ENCODE peak calls at places on chromosomes 3 and 15, in four cellular contexts. R, Y, Z and H are unnamed samples.
A peak's percentile ranks its signal among the peaks of the same experiment; 100 is the strongest.

GRCh38 chr3:18424862-18425640 is at the start of gene SATB1:
- DNase-seq in R (peak; percentile 70), Y (peak; percentile 32), Z (peak; percentile 25), H (peak; percentile 45)

GRCh38 chr3:69439683-69440270 is 53.9 kb upstream of the FRMD4B start:
- DNase-seq in Y (no peak), Z (peak; percentile 66), R (no peak), H (peak; percentile 60)

GRCh38 chr15:41490355-41490754 is 3.3 kb upstream of the ITPKA start:
- DNase-seq in R (no peak), Z (peak; percentile 96), Y (peak; percentile 13), H (peak; percentile 95)

GRCh38 chr3:170142373-170142772 is 39.2 kb downstream of the PHC3 start:
- DNase-seq in Y (no peak), R (no peak), Z (no peak), H (no peak)

GRCh38 chr3:129441782-129442181 is 1.8 kb downstream of the IFT122 start:
- DNase-seq in Y (no peak), R (no peak), Z (peak; percentile 71), H (peak; percentile 82)

GRCh38 chr15:35427091-35427490 is 118.9 kb downstream of the DPH6 start:
- DNase-seq in R (no peak), Y (no peak), Z (peak; percentile 94), H (peak; percentile 85)

GRCh38 chr3:194078046-194078445 is 57.9 kb upstream of the HES1 start:
- DNase-seq in Y (no peak), Z (peak; percentile 66), R (no peak), H (no peak)

GRCh38 chr3:14803101-14803980 is 15.4 kb upstream of the FGD5 start:
- DNase-seq in Z (no peak), Y (no peak), R (no peak), H (peak; percentile 91)

GRCh38 chr3:194640829-194641228 is 7.6 kb upstream of the TMEM44 start:
- DNase-seq in Z (peak; percentile 64), Y (no peak), R (no peak), H (peak; percentile 88)

GRCh38 chr3:171187706-171188290 is 161.3 kb upstream of the SLC2A2 start:
- DNase-seq in R (no peak), Y (no peak), Z (peak; percentile 69), H (peak; percentile 79)

GRCh38 chr3:128385080-128385832 is 81.4 kb downstream of the DNAJB8 start:
- DNase-seq in Z (peak; percentile 83), Y (no peak), R (no peak), H (no peak)

GRCh38 chr15:101675796-101676582 is 23.8 kb upstream of the TM2D3 start:
- DNase-seq in Z (peak; percentile 77), Y (no peak), R (no peak), H (peak; percentile 29)

GRCh38 chr3:180571831-180572578 is 30.0 kb upstream of the TTC14 start:
- DNase-seq in R (no peak), Y (no peak), Z (no peak), H (no peak)

GRCh38 chr3:64267774-64268604 is 42.7 kb upstream of the PRICKLE2 start:
- DNase-seq in R (no peak), Y (no peak), Z (peak; percentile 76), H (no peak)

GRCh38 chr3:153043729-153044314 is 118.2 kb upstream of the RAP2B start:
- DNase-seq in R (no peak), Y (no peak), Z (peak; percentile 41), H (peak; percentile 32)

GRCh38 chr3:113287111-113287817 is 75.9 kb downstream of the BOC start:
- DNase-seq in Y (no peak), R (no peak), Z (peak; percentile 70), H (peak; percentile 23)

GRCh38 chr3:64224826-64225606 is at the start of gene PRICKLE2:
- DNase-seq in Y (peak; percentile 59), R (no peak), Z (peak; percentile 94), H (peak; percentile 69)

GRCh38 chr3:109731639-109732473 is 394.5 kb upstream of the DPPA4 start:
- DNase-seq in Z (peak; percentile 87), R (peak; percentile 46), Y (no peak), H (peak; percentile 60)

GRCh38 chr15:39591141-39591895 is 10.4 kb downstream of the THBS1 start:
- DNase-seq in Z (no peak), Y (no peak), R (no peak), H (peak; percentile 65)

GRCh38 chr3:56131976-56132590 is 336.2 kb downstream of the ERC2 start:
- DNase-seq in Z (peak; percentile 97), R (no peak), Y (no peak), H (no peak)

GRCh38 chr3:60064210-60065178 is 1014.7 kb upstream of the CFAP20DC start:
- DNase-seq in R (no peak), Y (no peak), Z (peak; percentile 29), H (no peak)

GRCh38 chr3:46113608-46114007 is 86.3 kb upstream of the XCR1 start:
- DNase-seq in R (no peak), Z (no peak), Y (no peak), H (no peak)

GRCh38 chr3:31565288-31565687 is 32.6 kb downstream of the STT3B start:
- DNase-seq in Z (peak; percentile 24), Y (no peak), R (no peak), H (no peak)

GRCh38 chr3:36993326-36994283 is at the start of gene MLH1:
- DNase-seq in Z (peak; percentile 100), R (no peak), Y (no peak), H (peak; percentile 100)

GRCh38 chr15:50128266-50128665 is 9.2 kb upstream of the ATP8B4 start:
- DNase-seq in Z (no peak), Y (no peak), R (no peak), H (no peak)

GRCh38 chr3:184791134-184791533 is 20.8 kb upstream of the VPS8 start:
- DNase-seq in Y (no peak), Z (no peak), R (no peak), H (no peak)

GRCh38 chr3:177724020-177724638 is 526.8 kb upstream of the TBL1XR1 start:
- DNase-seq in R (peak; percentile 70), Y (no peak), Z (peak; percentile 56), H (peak; percentile 45)

GRCh38 chr3:127665586-127665985 is 7.2 kb upstream of the ABTB1 start:
- DNase-seq in R (no peak), Y (no peak), Z (no peak), H (no peak)

GRCh38 chr3:141498592-141499223 is 11.9 kb downstream of the RASA2 start:
- DNase-seq in R (no peak), Z (peak; percentile 29), Y (no peak), H (no peak)

GRCh38 chr3:6861989-6862879 is 1.3 kb downstream of the GRM7 start:
- DNase-seq in R (no peak), Y (no peak), Z (no peak), H (no peak)

GRCh38 chr3:49724586-49724985 is 835 bp upstream of the GMPPB start:
- DNase-seq in Z (no peak), R (no peak), Y (no peak), H (peak; percentile 39)

GRCh38 chr15:63473999-63474809 is 30.2 kb upstream of the USP3 start:
- DNase-seq in Y (peak; percentile 10), Z (peak; percentile 94), R (no peak), H (no peak)

GRCh38 chr3:15476378-15476777 is 45.1 kb downstream of the COLQ start:
- DNase-seq in R (no peak), Z (peak; percentile 17), Y (no peak), H (no peak)

GRCh38 chr3:132573657-132574260 is 23.3 kb upstream of the ACKR4 start:
- DNase-seq in R (no peak), Y (no peak), Z (no peak), H (no peak)

GRCh38 chr3:133514418-133514817 is 59.1 kb upstream of the CDV3 start:
- DNase-seq in Z (no peak), R (no peak), Y (no peak), H (no peak)

GRCh38 chr3:120681018-120681417 is 1.0 kb downstream of the HGD start:
- DNase-seq in Z (no peak), Y (no peak), R (no peak), H (no peak)

GRCh38 chr3:120688121-120688520 is 6.1 kb upstream of the HGD start:
- DNase-seq in Z (peak; percentile 71), Y (no peak), R (no peak), H (no peak)

GRCh38 chr3:109050591-109051167 is 67.3 kb downstream of the MORC1 start:
- DNase-seq in Y (no peak), R (peak; percentile 2), Z (peak; percentile 56), H (peak; percentile 55)

GRCh38 chr15:39580630-39581500 is at the start of gene THBS1:
- DNase-seq in Z (peak; percentile 91), Y (peak; percentile 88), R (no peak), H (peak; percentile 98)